ENCODE peak calls at places on chromosome 17, in six cellular contexts. B is RWPE1, C is K562, G is fibroblast of the aortic adventitia, O is NCI-H226, U is NCI-H446 treated with DMSO at 0.1 percent for 48 hours. N is an unnamed sample.

GRCh38 chr17:76014100-76014924 is 12.8 kb downstream of the EVPL start:
- DNase-seq in G (peak), O (no peak), C (peak), U (peak), B (peak), N (peak)

GRCh38 chr17:3754458-3755334 is 31.0 kb downstream of the HASPIN start:
- DNase-seq in U (no peak), O (no peak), B (peak), G (no peak), C (peak), N (no peak)

GRCh38 chr17:76196675-76197074 is 43.6 kb downstream of the RNF157 start:
- DNase-seq in U (peak), G (peak), C (no peak), B (no peak), O (no peak), N (no peak)

GRCh38 chr17:28124962-28125361 is 82.5 kb downstream of the NLK start:
- DNase-seq in O (no peak), G (no peak), U (no peak), B (no peak), C (no peak), N (no peak)

GRCh38 chr17:511833-512251 is 159.2 kb upstream of the RPH3AL start:
- DNase-seq in G (peak), O (no peak), B (no peak), U (no peak), C (no peak), N (no peak)

GRCh38 chr17:70060415-70060814 is 14.6 kb upstream of the KCNJ16 start:
- DNase-seq in O (no peak), U (peak), G (peak), B (no peak), C (no peak), N (peak)

GRCh38 chr17:1829189-1829578 is 518 bp downstream of the SMYD4 start:
- DNase-seq in O (peak), C (no peak), G (peak), U (no peak), B (peak), N (peak)

GRCh38 chr17:78572277-78573205 is 4.7 kb downstream of the DNAH17 start:
- DNase-seq in C (no peak), G (no peak), U (no peak), B (no peak), O (no peak), N (no peak)

GRCh38 chr17:28871056-28871579 is 16.3 kb downstream of the ERAL1 start:
- DNase-seq in O (no peak), G (no peak), B (no peak), U (no peak), C (no peak), N (no peak)

GRCh38 chr17:81684442-81684911 is 666 bp downstream of the HGS start:
- DNase-seq in B (no peak), C (peak), O (no peak), G (peak), U (no peak), N (no peak)

GRCh38 chr17:42673885-42674754 is 2.7 kb downstream of the PLEKHH3 start:
- DNase-seq in G (peak), U (no peak), C (peak), O (peak), B (peak), N (peak)

GRCh38 chr17:46028374-46028773 is 29.3 kb downstream of the STH start:
- DNase-seq in G (no peak), B (no peak), U (no peak), O (no peak), C (no peak), N (no peak)

GRCh38 chr17:71709974-71710373 is 410.8 kb upstream of the SOX9 start:
- DNase-seq in B (no peak), O (no peak), C (no peak), G (no peak), U (no peak), N (peak)

GRCh38 chr17:66634193-66634592 is 200.7 kb upstream of the CACNG5 start:
- DNase-seq in G (no peak), U (no peak), C (no peak), B (no peak), O (no peak), N (no peak)

GRCh38 chr17:29590979-29591736 is 1.7 kb upstream of the GIT1 start:
- DNase-seq in B (peak), O (peak), U (peak), G (peak), C (peak), N (peak)

GRCh38 chr17:7834554-7834890 is 505 bp downstream of the KDM6B start:
- DNase-seq in C (peak), U (no peak), O (no peak), G (no peak), B (no peak), N (peak)

GRCh38 chr17:80008848-80009247 is 26.8 kb downstream of the TBC1D16 start:
- DNase-seq in C (no peak), G (no peak), O (no peak), U (no peak), B (no peak), N (no peak)

GRCh38 chr17:58006563-58006923 is 503 bp downstream of the SRSF1 start:
- DNase-seq in C (peak), G (peak), O (peak), B (no peak), U (peak), N (peak)

GRCh38 chr17:64259436-64259835 is 3.6 kb downstream of the TEX2 start:
- DNase-seq in U (no peak), B (no peak), C (no peak), G (no peak), O (no peak), N (no peak)

GRCh38 chr17:50534222-50534978 is 1.9 kb downstream of the EPN3 start:
- DNase-seq in U (no peak), C (peak), O (no peak), G (no peak), B (peak), N (peak)

GRCh38 chr17:63470116-63470515 is 6.7 kb upstream of the ACE start:
- DNase-seq in B (no peak), G (no peak), U (no peak), O (no peak), C (no peak), N (no peak)

GRCh38 chr17:9192010-9192409 is 170.7 kb downstream of the NTN1 start:
- DNase-seq in O (no peak), G (peak), U (no peak), C (no peak), B (no peak), N (peak)

GRCh38 chr17:76671123-76671911 is 27.8 kb upstream of the ST6GALNAC1 start:
- DNase-seq in C (peak), B (peak), U (peak), G (peak), O (peak), N (peak)

GRCh38 chr17:81867123-81867951 is 3.8 kb downstream of the ARHGDIA start:
- DNase-seq in U (no peak), B (no peak), O (peak), G (peak), C (no peak), N (peak)

GRCh38 chr17:34667656-34668055 is 88.3 kb downstream of the TMEM132E start:
- DNase-seq in U (no peak), G (no peak), C (no peak), O (no peak), B (no peak), N (no peak)

GRCh38 chr17:22703786-22704441 is 1011.6 kb downstream of the KCNJ18 start:
- DNase-seq in G (no peak), B (no peak), C (peak), U (no peak), O (no peak), N (no peak)

GRCh38 chr17:82281502-82282238 is 8.2 kb upstream of the CSNK1D start:
- DNase-seq in G (no peak), O (peak), C (no peak), U (no peak), B (peak), N (no peak)

GRCh38 chr17:80284631-80285030 is 24.0 kb downstream of the RNF213 start:
- DNase-seq in B (no peak), G (no peak), O (no peak), U (no peak), C (peak), N (no peak)

GRCh38 chr17:32157225-32157624 is 14.9 kb downstream of the RHOT1 start:
- DNase-seq in C (no peak), U (no peak), G (peak), O (peak), B (no peak), N (peak)

GRCh38 chr17:488993-489757 is 136.6 kb upstream of the RPH3AL start:
- DNase-seq in O (peak), U (no peak), C (no peak), B (no peak), G (no peak), N (peak)

GRCh38 chr17:65559802-65560627 is 1.4 kb downstream of the AXIN2 start:
- DNase-seq in U (no peak), B (no peak), G (peak), C (no peak), O (no peak), N (peak)

GRCh38 chr17:60127068-60128064 is 22.4 kb upstream of the CA4 start:
- DNase-seq in C (no peak), U (no peak), O (no peak), G (no peak), B (no peak), N (no peak)

GRCh38 chr17:1186214-1186820 is 6.5 kb upstream of the ABR start:
- DNase-seq in G (peak), C (no peak), B (peak), O (peak), U (no peak), N (peak)

GRCh38 chr17:36529121-36529520 is 5.5 kb downstream of the MYO19 start:
- DNase-seq in C (no peak), B (no peak), G (peak), O (peak), U (no peak), N (peak)

GRCh38 chr17:7888184-7888920 is at the start of gene CHD3:
- DNase-seq in G (peak), B (no peak), U (no peak), C (no peak), O (peak), N (peak)

GRCh38 chr17:39781028-39781800 is 43.5 kb downstream of the GRB7 start:
- DNase-seq in G (peak), C (no peak), U (no peak), B (no peak), O (no peak), N (no peak)

GRCh38 chr17:77564278-77564920 is 394.1 kb upstream of the TNRC6C start:
- DNase-seq in C (no peak), B (no peak), G (no peak), U (no peak), O (no peak), N (no peak)

GRCh38 chr17:77494664-77495435 is 354.1 kb downstream of the SEC14L1 start:
- DNase-seq in G (peak), U (peak), O (no peak), C (peak), B (peak), N (peak)